ENCODE peak calls at places on chromosome 17, in four cellular contexts. M, V, Y and O are unnamed samples.

GRCh38 chr17:64056269-64057005 is 36.0 kb upstream of the ICAM2 start:
- DNase-seq in Y (peak; percentile 49), V (no peak), M (no peak), O (no peak)

GRCh38 chr17:1813088-1813487 is 16.6 kb downstream of the SMYD4 start:
- DNase-seq in M (no peak), Y (peak; percentile 33), V (no peak), O (peak; percentile 45)

GRCh38 chr17:71548540-71549190 is 572.2 kb upstream of the SOX9 start:
- DNase-seq in M (no peak), Y (peak; percentile 49), V (peak; percentile 71), O (peak; percentile 77)

GRCh38 chr17:64662774-64663367 is 764 bp upstream of the SMURF2 start:
- DNase-seq in M (no peak), V (no peak), Y (peak; percentile 82), O (no peak)

GRCh38 chr17:56319531-56319930 is 166.3 kb downstream of the ANKFN1 start:
- DNase-seq in M (peak; percentile 41), Y (peak; percentile 84), V (peak; percentile 58), O (peak; percentile 65)

GRCh38 chr17:8857919-8858318 is 9.6 kb downstream of the PIK3R6 start:
- DNase-seq in M (no peak), Y (no peak), V (peak; percentile 87), O (no peak)

GRCh38 chr17:8490256-8491023 is 54.8 kb downstream of the NDEL1 start:
- DNase-seq in Y (no peak), M (no peak), V (no peak), O (no peak)

GRCh38 chr17:66942453-66943264 is 21.8 kb upstream of the CACNG4 start:
- DNase-seq in V (no peak), M (no peak), Y (no peak), O (no peak)

GRCh38 chr17:9427460-9428315 is 147.9 kb downstream of the STX8 start:
- DNase-seq in M (no peak), Y (no peak), V (peak; percentile 20), O (no peak)

GRCh38 chr17:58415371-58416055 is 1.8 kb downstream of the RNF43 start:
- DNase-seq in Y (peak; percentile 38), V (peak; percentile 33), M (peak; percentile 38), O (no peak)

GRCh38 chr17:31997005-31997404 is 10.2 kb upstream of the LRRC37B start:
- DNase-seq in V (no peak), Y (no peak), M (no peak), O (no peak)

GRCh38 chr17:40515491-40516041 is 14.1 kb upstream of the TNS4 start:
- DNase-seq in M (no peak), Y (no peak), V (no peak), O (no peak)

GRCh38 chr17:82314721-82315605 is 2.4 kb downstream of the CD7 start:
- DNase-seq in M (no peak), Y (no peak), V (no peak), O (no peak)

GRCh38 chr17:83175551-83176271 is 96.3 kb downstream of the METRNL start:
- DNase-seq in Y (no peak), V (no peak), M (no peak), O (no peak)

GRCh38 chr17:41308251-41308917 is 725 bp downstream of the KRTAP16-1 start:
- DNase-seq in V (peak; percentile 34), M (no peak), Y (no peak), O (no peak)

GRCh38 chr17:58312824-58313223 is 15.8 kb downstream of the TSPOAP1 start:
- DNase-seq in V (no peak), M (no peak), Y (peak; percentile 22), O (no peak)

GRCh38 chr17:15475620-15476354 is 8.4 kb upstream of the CDRT4 start:
- DNase-seq in V (peak; percentile 9), M (no peak), Y (no peak), O (peak; percentile 67)

GRCh38 chr17:45431531-45432404 is 902 bp downstream of the ARHGAP27 start:
- DNase-seq in M (peak; percentile 98), V (peak; percentile 75), Y (peak; percentile 97), O (peak; percentile 39)

GRCh38 chr17:62800580-62800979 is 7.5 kb downstream of the MARCHF10 start:
- DNase-seq in M (no peak), Y (peak; percentile 96), V (peak; percentile 82), O (peak; percentile 48)

GRCh38 chr17:81651692-81652091 is 4.7 kb downstream of the PDE6G start:
- DNase-seq in M (peak; percentile 92), Y (peak; percentile 86), V (peak; percentile 69), O (peak; percentile 87)

GRCh38 chr17:76867578-76868175 is 527 bp upstream of the MGAT5B start:
- DNase-seq in M (no peak), Y (peak; percentile 74), V (peak; percentile 16), O (peak; percentile 64)

GRCh38 chr17:76868176-76868668 is at the start of gene MGAT5B:
- DNase-seq in M (peak; percentile 96), Y (peak; percentile 96), V (peak; percentile 61), O (peak; percentile 80)

GRCh38 chr17:76868669-76869208 is 535 bp downstream of the MGAT5B start:
- DNase-seq in M (peak; percentile 48), V (peak; percentile 9), Y (peak; percentile 17), O (no peak)

GRCh38 chr17:76869878-76870714 is 1.9 kb downstream of the MGAT5B start:
- DNase-seq in M (no peak), V (no peak), Y (no peak), O (no peak)

DNA sequence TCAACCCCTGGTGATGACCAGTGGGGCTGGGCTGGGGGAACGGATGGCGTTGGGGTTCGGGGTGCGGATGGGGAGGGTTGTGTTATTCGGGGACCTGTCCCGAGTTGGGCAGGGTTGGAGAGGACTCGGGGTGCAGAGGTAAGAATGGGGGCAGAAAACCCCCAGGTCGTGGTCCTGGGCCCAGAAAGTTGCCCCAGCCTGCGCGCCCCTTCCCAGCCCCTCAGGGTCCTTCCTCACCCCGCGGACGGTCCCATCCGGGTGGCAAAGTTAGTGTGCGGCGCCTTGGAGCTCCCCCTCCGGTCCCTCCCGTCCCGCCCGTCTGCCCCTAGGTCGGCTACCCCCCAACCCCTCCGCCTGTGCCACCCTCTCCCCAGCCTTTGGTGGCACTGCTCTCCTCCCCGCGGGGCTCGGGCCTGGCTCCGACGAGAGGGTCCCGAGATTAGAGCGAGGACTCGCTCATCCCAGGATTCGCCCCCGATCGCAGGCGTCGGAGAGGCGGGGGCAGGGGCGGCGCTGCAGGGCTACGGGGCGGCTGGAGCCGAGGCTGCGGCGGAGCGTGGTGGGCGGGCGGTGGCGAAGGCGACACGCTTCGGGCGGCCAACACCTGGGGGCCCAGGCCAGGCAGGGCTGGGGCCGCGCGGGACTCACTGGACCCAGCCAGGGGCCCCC is 1.1 kb downstream of the MGAT5B start:
- DNase-seq in M (no peak), Y (no peak), V (no peak), O (no peak)
- H3K4me3 ChIP-seq in M (peak overlapping the region; percentile 70), Y (peak overlapping the region; percentile 65), V (no peak overlapping the region), O (no peak overlapping the region)

GRCh38 chr17:29146369-29146972 is 33.7 kb downstream of the MYO18A start:
- DNase-seq in M (no peak), V (no peak), Y (no peak), O (no peak)
- H3K4me2 ChIP-seq in M (no peak overlapping the region), V (no peak overlapping the region), Y (no peak overlapping the region), O (no peak overlapping the region)

DNA sequence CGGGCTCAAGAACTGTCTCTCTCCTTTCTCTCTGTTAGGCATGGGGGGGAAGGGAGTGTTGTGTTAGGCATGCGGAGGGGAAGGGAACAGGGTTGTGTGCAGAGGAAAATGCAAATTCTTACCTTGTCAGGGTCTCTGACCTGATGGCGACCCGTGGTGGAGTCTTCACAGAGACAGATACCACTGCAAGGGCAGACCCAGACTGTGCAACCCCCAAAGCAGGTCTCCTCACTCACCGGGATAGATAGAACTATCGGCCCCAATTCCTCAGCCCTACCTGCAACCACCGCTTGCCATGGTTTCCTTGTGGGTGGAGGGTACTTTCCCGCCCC is 9.6 kb upstream of the MPP2 start:
- DNase-seq in Y (no peak), M (no peak), V (no peak), O (no peak)
- H3K27ac ChIP-seq in Y (no peak overlapping the region), M (no peak overlapping the region), V (no peak overlapping the region), O (no peak overlapping the region)

DNA sequence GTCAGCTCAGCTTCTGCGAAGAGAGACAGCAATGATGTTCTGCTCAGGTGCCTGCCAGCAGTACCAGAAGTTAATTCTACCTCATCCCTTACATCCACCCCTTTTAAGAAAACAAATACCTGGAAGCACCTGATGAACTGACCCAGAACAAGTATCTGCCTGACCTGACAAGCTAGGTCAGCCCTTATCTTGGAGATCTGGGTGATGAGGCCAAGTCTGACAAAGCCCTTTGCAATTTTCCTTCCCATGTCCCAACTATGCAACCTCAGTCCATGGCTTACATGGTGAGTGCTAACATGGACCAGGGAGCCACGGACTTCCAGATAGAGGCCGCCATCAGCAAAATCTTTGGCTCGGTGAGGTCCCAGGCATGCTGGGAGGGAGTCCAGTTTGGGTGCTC is 3.6 kb downstream of the ACADVL start:
- DNase-seq in V (peak; percentile 57), M (no peak), Y (no peak), O (no peak)
- H3K4me3 ChIP-seq in V (no peak overlapping the region), M (no peak overlapping the region), Y (no peak overlapping the region), O (no peak overlapping the region)